ENCODE peak calls at places on chromosome 9, in five cellular contexts. One of them, this sample, is unnamed.

GRCh38 chr9:136014928-136015633 is 53.9 kb upstream of the UBAC1 start:
- DNase-seq in Peyer's patch: peak
- DNase-seq in HepG2: no peak
- DNase-seq in neural progenitor cell: no peak
- DNase-seq in colonic mucosa: no peak
- DNase-seq in this sample: peak

GRCh38 chr9:3775968-3776367 is 250.2 kb upstream of the RFX3 start:
- DNase-seq in Peyer's patch: no peak
- DNase-seq in HepG2: no peak
- DNase-seq in neural progenitor cell: no peak
- DNase-seq in colonic mucosa: no peak
- DNase-seq in this sample: no peak

GRCh38 chr9:95189230-95190098 is 128.0 kb downstream of the FANCC start:
- DNase-seq in Peyer's patch: no peak
- DNase-seq in HepG2: peak
- DNase-seq in neural progenitor cell: no peak
- DNase-seq in colonic mucosa: no peak
- DNase-seq in this sample: peak

GRCh38 chr9:88923653-88924284 is 67.5 kb upstream of the S1PR3 start:
- DNase-seq in Peyer's patch: no peak
- DNase-seq in HepG2: no peak
- DNase-seq in neural progenitor cell: no peak
- DNase-seq in colonic mucosa: no peak
- DNase-seq in this sample: no peak

GRCh38 chr9:70049236-70049635 is 5.6 kb downstream of the MAMDC2 start:
- DNase-seq in Peyer's patch: no peak
- DNase-seq in HepG2: no peak
- DNase-seq in neural progenitor cell: no peak
- DNase-seq in colonic mucosa: peak
- DNase-seq in this sample: peak

GRCh38 chr9:38423273-38423938 is 848 bp downstream of the IGFBPL1 start:
- DNase-seq in Peyer's patch: no peak
- DNase-seq in HepG2: no peak
- DNase-seq in neural progenitor cell: no peak
- DNase-seq in colonic mucosa: no peak
- DNase-seq in this sample: peak

GRCh38 chr9:100294341-100294740 is 58.4 kb downstream of the TEX10 start:
- DNase-seq in Peyer's patch: no peak
- DNase-seq in HepG2: no peak
- DNase-seq in neural progenitor cell: no peak
- DNase-seq in colonic mucosa: no peak
- DNase-seq in this sample: no peak

GRCh38 chr9:101738566-101739183 is at the start of gene GRIN3A:
- DNase-seq in Peyer's patch: peak
- DNase-seq in HepG2: no peak
- DNase-seq in neural progenitor cell: peak
- DNase-seq in colonic mucosa: peak
- DNase-seq in this sample: no peak

GRCh38 chr9:75992480-75993206 is 102.2 kb downstream of the PCSK5 start:
- DNase-seq in Peyer's patch: no peak
- DNase-seq in HepG2: no peak
- DNase-seq in neural progenitor cell: no peak
- DNase-seq in colonic mucosa: no peak
- DNase-seq in this sample: no peak

GRCh38 chr9:77909306-77909705 is 122.3 kb downstream of the GNAQ start:
- DNase-seq in Peyer's patch: no peak
- DNase-seq in HepG2: no peak
- DNase-seq in neural progenitor cell: no peak
- DNase-seq in colonic mucosa: no peak
- DNase-seq in this sample: no peak

GRCh38 chr9:69283003-69283402 is 42.0 kb upstream of the ENTREP1 start:
- DNase-seq in Peyer's patch: no peak
- DNase-seq in HepG2: no peak
- DNase-seq in neural progenitor cell: peak
- DNase-seq in colonic mucosa: no peak
- DNase-seq in this sample: no peak

GRCh38 chr9:1051286-1052118 is 1.3 kb downstream of the DMRT2 start:
- DNase-seq in Peyer's patch: peak
- DNase-seq in HepG2: no peak
- DNase-seq in neural progenitor cell: peak
- DNase-seq in colonic mucosa: peak
- DNase-seq in this sample: no peak

GRCh38 chr9:89770779-89771178 is 166.0 kb downstream of the GADD45G start:
- DNase-seq in Peyer's patch: no peak
- DNase-seq in HepG2: no peak
- DNase-seq in neural progenitor cell: no peak
- DNase-seq in colonic mucosa: no peak
- DNase-seq in this sample: no peak

GRCh38 chr9:102518324-102518723 is 476.8 kb upstream of the CYLC2 start:
- DNase-seq in Peyer's patch: no peak
- DNase-seq in HepG2: no peak
- DNase-seq in neural progenitor cell: no peak
- DNase-seq in colonic mucosa: no peak
- DNase-seq in this sample: no peak

GRCh38 chr9:22740781-22741180 is 294.2 kb downstream of the DMRTA1 start:
- DNase-seq in Peyer's patch: no peak
- DNase-seq in HepG2: no peak
- DNase-seq in neural progenitor cell: no peak
- DNase-seq in colonic mucosa: no peak
- DNase-seq in this sample: no peak

GRCh38 chr9:88678008-88678407 is 143.0 kb downstream of the NXNL2 start:
- DNase-seq in Peyer's patch: no peak
- DNase-seq in HepG2: no peak
- DNase-seq in neural progenitor cell: no peak
- DNase-seq in colonic mucosa: no peak
- DNase-seq in this sample: no peak

GRCh38 chr9:89674667-89675402 is 70.0 kb downstream of the GADD45G start:
- DNase-seq in Peyer's patch: peak
- DNase-seq in HepG2: no peak
- DNase-seq in neural progenitor cell: peak
- DNase-seq in colonic mucosa: peak
- DNase-seq in this sample: no peak

GRCh38 chr9:68418259-68418845 is 61.9 kb downstream of the PGM5 start:
- DNase-seq in Peyer's patch: no peak
- DNase-seq in HepG2: no peak
- DNase-seq in neural progenitor cell: peak
- DNase-seq in colonic mucosa: no peak
- DNase-seq in this sample: no peak

GRCh38 chr9:18396102-18396728 is 77.7 kb upstream of the ADAMTSL1 start:
- DNase-seq in Peyer's patch: no peak
- DNase-seq in HepG2: peak
- DNase-seq in neural progenitor cell: peak
- DNase-seq in colonic mucosa: no peak
- DNase-seq in this sample: no peak

GRCh38 chr9:13816837-13817236 is 497.1 kb downstream of the NFIB start:
- DNase-seq in Peyer's patch: no peak
- DNase-seq in HepG2: no peak
- DNase-seq in neural progenitor cell: no peak
- DNase-seq in colonic mucosa: no peak
- DNase-seq in this sample: no peak

GRCh38 chr9:27336829-27337228 is 39.9 kb upstream of the EQTN start:
- DNase-seq in Peyer's patch: no peak
- DNase-seq in HepG2: no peak
- DNase-seq in neural progenitor cell: no peak
- DNase-seq in colonic mucosa: no peak
- DNase-seq in this sample: no peak

GRCh38 chr9:96129698-96130097 is 172.3 kb downstream of the HSD17B3 start:
- DNase-seq in Peyer's patch: no peak
- DNase-seq in HepG2: no peak
- DNase-seq in neural progenitor cell: peak
- DNase-seq in colonic mucosa: no peak
- DNase-seq in this sample: no peak

GRCh38 chr9:36116593-36116992 is 19.9 kb upstream of the GLIPR2 start:
- DNase-seq in Peyer's patch: no peak
- DNase-seq in HepG2: no peak
- DNase-seq in neural progenitor cell: no peak
- DNase-seq in colonic mucosa: no peak
- DNase-seq in this sample: no peak

DNA sequence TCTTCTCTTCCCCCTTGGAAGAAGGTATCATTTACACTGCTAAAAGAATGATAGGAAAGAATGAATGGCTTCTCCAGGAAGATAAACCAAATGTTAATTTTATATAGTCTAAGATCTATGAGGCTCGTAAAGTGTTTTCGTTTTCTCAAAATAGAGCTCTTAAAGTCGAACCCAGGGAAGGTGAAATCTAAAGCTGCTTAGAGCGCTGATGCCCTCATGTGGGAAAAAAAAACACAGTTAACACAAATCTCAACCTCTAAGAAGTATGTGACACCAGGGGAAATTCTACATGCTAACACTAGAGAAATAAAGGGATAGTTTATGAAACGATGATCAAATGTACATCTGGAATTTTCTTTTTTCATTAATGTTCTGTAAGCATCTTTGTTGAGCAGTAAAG is 257.9 kb downstream of the RASEF start:
- DNase-seq in Peyer's patch: no peak
- DNase-seq in HepG2: no peak
- DNase-seq in neural progenitor cell: no peak
- DNase-seq in colonic mucosa: no peak
- DNase-seq in this sample: no peak
- TF ChIP-seq CTCF in Peyer's patch: no peak
- TF ChIP-seq CTCF in HepG2: no peak
- TF ChIP-seq CTCF in neural progenitor cell: peak
- TF ChIP-seq CTCF in colonic mucosa: no peak
- TF ChIP-seq CTCF in this sample: no peak

GRCh38 chr9:114202849-114203248 is 47.5 kb downstream of the COL27A1 start:
- DNase-seq in Peyer's patch: no peak
- DNase-seq in HepG2: no peak
- DNase-seq in neural progenitor cell: no peak
- DNase-seq in colonic mucosa: no peak
- DNase-seq in this sample: no peak
- H3K27ac ChIP-seq in Peyer's patch: no peak
- H3K27ac ChIP-seq in HepG2: no peak
- H3K27ac ChIP-seq in neural progenitor cell: no peak
- H3K27ac ChIP-seq in colonic mucosa: no peak
- H3K27ac ChIP-seq in this sample: no peak

GRCh38 chr9:114374936-114375335 is 12.8 kb downstream of the AKNA start:
- DNase-seq in Peyer's patch: peak
- DNase-seq in HepG2: no peak
- DNase-seq in neural progenitor cell: no peak
- DNase-seq in colonic mucosa: no peak
- DNase-seq in this sample: no peak
- TF ChIP-seq CTCF in Peyer's patch: no peak
- TF ChIP-seq CTCF in HepG2: no peak
- TF ChIP-seq CTCF in neural progenitor cell: no peak
- TF ChIP-seq CTCF in colonic mucosa: no peak
- TF ChIP-seq CTCF in this sample: no peak

DNA sequence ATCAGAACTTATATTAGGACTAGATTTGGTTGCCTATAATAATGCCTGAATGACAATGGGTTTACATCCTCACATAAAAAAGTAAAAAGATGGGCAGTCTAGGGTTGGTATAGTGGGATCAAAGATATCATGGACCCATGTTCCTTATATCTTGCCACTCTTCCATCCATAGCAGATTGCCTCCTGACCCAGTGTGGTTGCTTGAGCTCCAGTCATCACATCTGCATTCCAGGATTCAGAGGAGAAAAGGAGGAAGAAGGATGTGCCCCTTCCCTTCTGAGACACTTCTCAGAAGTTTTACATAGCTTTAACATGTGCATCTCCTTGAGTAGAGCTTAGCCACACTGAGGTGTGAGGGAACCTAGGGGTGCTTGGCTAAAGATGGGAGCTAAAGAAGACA is 22.9 kb downstream of the RALGPS1 start:
- DNase-seq in Peyer's patch: no peak
- DNase-seq in HepG2: no peak
- DNase-seq in neural progenitor cell: no peak
- DNase-seq in colonic mucosa: no peak
- DNase-seq in this sample: no peak
- H3K27ac ChIP-seq in Peyer's patch: no peak
- H3K27ac ChIP-seq in HepG2: no peak
- H3K27ac ChIP-seq in neural progenitor cell: no peak
- H3K27ac ChIP-seq in colonic mucosa: no peak
- H3K27ac ChIP-seq in this sample: no peak

GRCh38 chr9:16157216-16157615 is 604.4 kb downstream of the CCDC171 start:
- DNase-seq in Peyer's patch: no peak
- DNase-seq in HepG2: no peak
- DNase-seq in neural progenitor cell: no peak
- DNase-seq in colonic mucosa: no peak
- DNase-seq in this sample: no peak

GRCh38 chr9:16152276-16153065 is 599.6 kb downstream of the CCDC171 start:
- DNase-seq in Peyer's patch: no peak
- DNase-seq in HepG2: no peak
- DNase-seq in neural progenitor cell: peak
- DNase-seq in colonic mucosa: no peak
- DNase-seq in this sample: no peak

GRCh38 chr9:16155878-16156277 is 603.0 kb downstream of the CCDC171 start:
- DNase-seq in Peyer's patch: no peak
- DNase-seq in HepG2: no peak
- DNase-seq in neural progenitor cell: no peak
- DNase-seq in colonic mucosa: no peak
- DNase-seq in this sample: no peak

GRCh38 chr9:16153221-16153620 is 600.4 kb downstream of the CCDC171 start:
- DNase-seq in Peyer's patch: no peak
- DNase-seq in HepG2: no peak
- DNase-seq in neural progenitor cell: no peak
- DNase-seq in colonic mucosa: no peak
- DNase-seq in this sample: no peak

DNA sequence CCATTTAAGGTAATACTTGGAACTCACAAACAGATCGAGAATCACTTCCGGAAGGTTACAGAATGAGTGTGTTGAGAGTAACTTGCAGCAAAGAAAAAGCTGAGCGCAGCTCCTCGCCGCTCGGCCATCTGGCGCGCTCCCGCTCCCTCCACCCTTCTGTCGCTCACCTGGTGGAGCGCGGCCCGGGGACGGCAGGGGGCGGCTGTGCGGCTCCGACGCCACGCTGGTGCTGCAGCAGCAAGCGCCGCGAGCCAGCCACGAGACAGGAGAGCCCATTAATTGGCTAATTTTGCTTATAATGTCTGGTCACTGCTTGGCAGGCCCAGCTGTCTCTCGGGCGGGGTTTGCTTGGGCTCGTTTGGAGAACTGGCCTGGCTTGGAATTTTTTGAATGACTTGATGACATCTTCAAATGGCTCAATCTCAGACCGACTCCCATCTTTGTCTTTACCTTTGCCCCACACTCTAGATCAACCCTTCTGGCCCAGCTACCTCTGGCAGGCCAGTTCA is 601.8 kb downstream of the CCDC171 start:
- DNase-seq in Peyer's patch: peak
- DNase-seq in HepG2: no peak
- DNase-seq in neural progenitor cell: peak
- DNase-seq in colonic mucosa: peak
- DNase-seq in this sample: no peak
- TF ChIP-seq CTCF in Peyer's patch: peak
- TF ChIP-seq CTCF in HepG2: peak
- TF ChIP-seq CTCF in neural progenitor cell: peak
- TF ChIP-seq CTCF in colonic mucosa: no peak
- TF ChIP-seq CTCF in this sample: peak

GRCh38 chr9:133119461-133120342 is 1.3 kb downstream of the RALGDS start:
- DNase-seq in Peyer's patch: no peak
- DNase-seq in HepG2: no peak
- DNase-seq in neural progenitor cell: peak
- DNase-seq in colonic mucosa: peak
- DNase-seq in this sample: no peak
- H3K27ac ChIP-seq in Peyer's patch: peak
- H3K27ac ChIP-seq in HepG2: no peak
- H3K27ac ChIP-seq in neural progenitor cell: no peak
- H3K27ac ChIP-seq in colonic mucosa: peak
- H3K27ac ChIP-seq in this sample: peak

This sample was measured in ascending aorta.